ENCODE peak calls at places on chromosome 16, in ten cellular contexts. One of them, this sample, is unnamed.

GRCh38 chr16:79369796-79370195 is 230.7 kb downstream of the MAF start:
- DNase-seq in pancreas: no peak
- DNase-seq in OCI-LY7: no peak
- DNase-seq in upper lobe of right lung: no peak
- DNase-seq in mammary epithelial cell: no peak
- DNase-seq in neural progenitor cell: no peak
- DNase-seq in PC-3: no peak
- DNase-seq in fibroblast of lung: no peak
- DNase-seq in heart right ventricle: no peak
- DNase-seq in tibial artery: no peak
- DNase-seq in this sample: no peak

GRCh38 chr16:66598111-66598510 is 6.4 kb upstream of the CMTM3 start:
- DNase-seq in upper lobe of right lung: no peak
- DNase-seq in heart right ventricle: no peak
- DNase-seq in neural progenitor cell: no peak
- DNase-seq in OCI-LY7: no peak
- DNase-seq in mammary epithelial cell: no peak
- DNase-seq in PC-3: no peak
- DNase-seq in tibial artery: no peak
- DNase-seq in pancreas: no peak
- DNase-seq in fibroblast of lung: no peak
- DNase-seq in this sample: no peak

GRCh38 chr16:1050466-1050865 is 22.1 kb upstream of the SSTR5 start:
- DNase-seq in mammary epithelial cell: no peak
- DNase-seq in OCI-LY7: no peak
- DNase-seq in PC-3: no peak
- DNase-seq in pancreas: no peak
- DNase-seq in upper lobe of right lung: no peak
- DNase-seq in heart right ventricle: no peak
- DNase-seq in tibial artery: no peak
- DNase-seq in fibroblast of lung: no peak
- DNase-seq in neural progenitor cell: no peak
- DNase-seq in this sample: no peak

GRCh38 chr16:67968440-67969285 is at the start of gene SLC12A4:
- DNase-seq in neural progenitor cell: peak; percentile 80
- DNase-seq in pancreas: peak; percentile 77
- DNase-seq in PC-3: peak; percentile 76
- DNase-seq in mammary epithelial cell: peak; percentile 71
- DNase-seq in OCI-LY7: peak; percentile 89
- DNase-seq in fibroblast of lung: peak; percentile 76
- DNase-seq in heart right ventricle: peak; percentile 91
- DNase-seq in upper lobe of right lung: peak; percentile 92
- DNase-seq in tibial artery: peak; percentile 84
- DNase-seq in this sample: peak; percentile 99

GRCh38 chr16:25914357-25914962 is 222.7 kb downstream of the HS3ST4 start:
- DNase-seq in neural progenitor cell: no peak
- DNase-seq in pancreas: no peak
- DNase-seq in heart right ventricle: no peak
- DNase-seq in PC-3: no peak
- DNase-seq in OCI-LY7: no peak
- DNase-seq in upper lobe of right lung: no peak
- DNase-seq in mammary epithelial cell: no peak
- DNase-seq in fibroblast of lung: no peak
- DNase-seq in tibial artery: no peak
- DNase-seq in this sample: no peak

GRCh38 chr16:65817066-65817465 is 549.4 kb upstream of the CDH5 start:
- DNase-seq in PC-3: no peak
- DNase-seq in heart right ventricle: no peak
- DNase-seq in tibial artery: no peak
- DNase-seq in upper lobe of right lung: no peak
- DNase-seq in neural progenitor cell: no peak
- DNase-seq in OCI-LY7: no peak
- DNase-seq in fibroblast of lung: no peak
- DNase-seq in mammary epithelial cell: no peak
- DNase-seq in pancreas: no peak
- DNase-seq in this sample: no peak

GRCh38 chr16:79943738-79944137 is 343.2 kb upstream of the MAF start:
- DNase-seq in tibial artery: no peak
- DNase-seq in neural progenitor cell: no peak
- DNase-seq in upper lobe of right lung: no peak
- DNase-seq in OCI-LY7: no peak
- DNase-seq in heart right ventricle: no peak
- DNase-seq in pancreas: no peak
- DNase-seq in PC-3: no peak
- DNase-seq in fibroblast of lung: peak; percentile 31
- DNase-seq in mammary epithelial cell: no peak
- DNase-seq in this sample: no peak

GRCh38 chr16:88552166-88552565 is 18.0 kb upstream of the ZC3H18 start:
- DNase-seq in neural progenitor cell: no peak
- DNase-seq in fibroblast of lung: no peak
- DNase-seq in PC-3: no peak
- DNase-seq in mammary epithelial cell: no peak
- DNase-seq in upper lobe of right lung: no peak
- DNase-seq in pancreas: no peak
- DNase-seq in tibial artery: no peak
- DNase-seq in heart right ventricle: no peak
- DNase-seq in OCI-LY7: peak; percentile 3
- DNase-seq in this sample: no peak

GRCh38 chr16:50311891-50312501 is 45.6 kb downstream of the ADCY7 start:
- DNase-seq in fibroblast of lung: no peak
- DNase-seq in heart right ventricle: no peak
- DNase-seq in OCI-LY7: no peak
- DNase-seq in upper lobe of right lung: peak; percentile 63
- DNase-seq in pancreas: no peak
- DNase-seq in neural progenitor cell: no peak
- DNase-seq in PC-3: no peak
- DNase-seq in mammary epithelial cell: no peak
- DNase-seq in tibial artery: no peak
- DNase-seq in this sample: peak; percentile 81

GRCh38 chr16:69105501-69106361 is at the start of gene HAS3:
- DNase-seq in pancreas: peak; percentile 64
- DNase-seq in mammary epithelial cell: peak; percentile 75
- DNase-seq in upper lobe of right lung: peak; percentile 90
- DNase-seq in fibroblast of lung: peak; percentile 65
- DNase-seq in neural progenitor cell: peak; percentile 91
- DNase-seq in PC-3: peak; percentile 75
- DNase-seq in heart right ventricle: no peak
- DNase-seq in OCI-LY7: peak; percentile 12
- DNase-seq in tibial artery: no peak
- DNase-seq in this sample: peak; percentile 98

GRCh38 chr16:71883849-71884638 is at the start of gene ZNF821:
- DNase-seq in OCI-LY7: peak; percentile 91
- DNase-seq in neural progenitor cell: peak; percentile 98
- DNase-seq in tibial artery: peak; percentile 67
- DNase-seq in mammary epithelial cell: peak; percentile 54
- DNase-seq in PC-3: peak; percentile 70
- DNase-seq in heart right ventricle: peak; percentile 80
- DNase-seq in upper lobe of right lung: peak; percentile 90
- DNase-seq in fibroblast of lung: peak; percentile 75
- DNase-seq in pancreas: peak; percentile 73
- DNase-seq in this sample: peak; percentile 98

GRCh38 chr16:69880640-69881133 is 70.4 kb upstream of the CLEC18A start:
- DNase-seq in neural progenitor cell: no peak
- DNase-seq in PC-3: no peak
- DNase-seq in tibial artery: no peak
- DNase-seq in OCI-LY7: no peak
- DNase-seq in upper lobe of right lung: no peak
- DNase-seq in heart right ventricle: no peak
- DNase-seq in fibroblast of lung: peak; percentile 43
- DNase-seq in pancreas: no peak
- DNase-seq in mammary epithelial cell: no peak
- DNase-seq in this sample: peak; percentile 80

GRCh38 chr16:3576211-3576610 is 992 bp downstream of the NLRC3 start:
- DNase-seq in fibroblast of lung: no peak
- DNase-seq in tibial artery: no peak
- DNase-seq in PC-3: no peak
- DNase-seq in upper lobe of right lung: no peak
- DNase-seq in mammary epithelial cell: no peak
- DNase-seq in pancreas: no peak
- DNase-seq in neural progenitor cell: no peak
- DNase-seq in heart right ventricle: no peak
- DNase-seq in OCI-LY7: peak; percentile 29
- DNase-seq in this sample: no peak

GRCh38 chr16:2365895-2366294 is 25.4 kb upstream of the ABCA3 start:
- DNase-seq in PC-3: no peak
- DNase-seq in pancreas: no peak
- DNase-seq in heart right ventricle: no peak
- DNase-seq in fibroblast of lung: peak; percentile 87
- DNase-seq in tibial artery: no peak
- DNase-seq in OCI-LY7: no peak
- DNase-seq in upper lobe of right lung: no peak
- DNase-seq in neural progenitor cell: no peak
- DNase-seq in mammary epithelial cell: peak; percentile 67
- DNase-seq in this sample: peak; percentile 85

GRCh38 chr16:27445502-27446175 is 43.7 kb downstream of the IL21R start:
- DNase-seq in heart right ventricle: no peak
- DNase-seq in fibroblast of lung: no peak
- DNase-seq in mammary epithelial cell: no peak
- DNase-seq in neural progenitor cell: no peak
- DNase-seq in tibial artery: no peak
- DNase-seq in OCI-LY7: no peak
- DNase-seq in upper lobe of right lung: peak; percentile 20
- DNase-seq in pancreas: no peak
- DNase-seq in PC-3: no peak
- DNase-seq in this sample: peak; percentile 47
- TF ChIP-seq CTCF in heart right ventricle: no peak
- TF ChIP-seq CTCF in fibroblast of lung: no peak
- TF ChIP-seq CTCF in mammary epithelial cell: peak; percentile 15
- TF ChIP-seq CTCF in neural progenitor cell: no peak
- TF ChIP-seq CTCF in tibial artery: no peak
- TF ChIP-seq CTCF in OCI-LY7: peak; percentile 47
- TF ChIP-seq CTCF in upper lobe of right lung: no peak
- TF ChIP-seq CTCF in pancreas: no peak
- TF ChIP-seq CTCF in PC-3: no peak
- TF ChIP-seq CTCF in this sample: peak; percentile 15

GRCh38 chr16:10949424-10949970 is 5.1 kb downstream of the CLEC16A start:
- DNase-seq in heart right ventricle: no peak
- DNase-seq in upper lobe of right lung: no peak
- DNase-seq in PC-3: peak; percentile 15
- DNase-seq in neural progenitor cell: peak; percentile 43
- DNase-seq in mammary epithelial cell: no peak
- DNase-seq in OCI-LY7: peak; percentile 93
- DNase-seq in pancreas: no peak
- DNase-seq in tibial artery: no peak
- DNase-seq in fibroblast of lung: peak; percentile 39
- DNase-seq in this sample: peak; percentile 81

GRCh38 chr16:10954903-10955302 is 10.5 kb downstream of the CLEC16A start:
- DNase-seq in heart right ventricle: no peak
- DNase-seq in pancreas: no peak
- DNase-seq in PC-3: no peak
- DNase-seq in mammary epithelial cell: no peak
- DNase-seq in tibial artery: no peak
- DNase-seq in OCI-LY7: no peak
- DNase-seq in fibroblast of lung: no peak
- DNase-seq in upper lobe of right lung: no peak
- DNase-seq in neural progenitor cell: no peak
- DNase-seq in this sample: no peak

GRCh38 chr16:10947211-10947787 is 2.9 kb downstream of the CLEC16A start:
- DNase-seq in upper lobe of right lung: peak; percentile 63
- DNase-seq in PC-3: no peak
- DNase-seq in pancreas: no peak
- DNase-seq in OCI-LY7: no peak
- DNase-seq in neural progenitor cell: no peak
- DNase-seq in tibial artery: no peak
- DNase-seq in heart right ventricle: no peak
- DNase-seq in fibroblast of lung: no peak
- DNase-seq in mammary epithelial cell: no peak
- DNase-seq in this sample: no peak

GRCh38 chr16:10950393-10950792 is 6.0 kb downstream of the CLEC16A start:
- DNase-seq in PC-3: peak; percentile 67
- DNase-seq in neural progenitor cell: no peak
- DNase-seq in tibial artery: no peak
- DNase-seq in mammary epithelial cell: peak; percentile 72
- DNase-seq in fibroblast of lung: no peak
- DNase-seq in upper lobe of right lung: peak; percentile 40
- DNase-seq in OCI-LY7: no peak
- DNase-seq in heart right ventricle: no peak
- DNase-seq in pancreas: no peak
- DNase-seq in this sample: no peak

GRCh38 chr16:10951016-10951415 is 6.7 kb downstream of the CLEC16A start:
- DNase-seq in tibial artery: no peak
- DNase-seq in mammary epithelial cell: no peak
- DNase-seq in heart right ventricle: no peak
- DNase-seq in fibroblast of lung: no peak
- DNase-seq in OCI-LY7: no peak
- DNase-seq in pancreas: no peak
- DNase-seq in neural progenitor cell: no peak
- DNase-seq in upper lobe of right lung: no peak
- DNase-seq in PC-3: no peak
- DNase-seq in this sample: no peak
- H3K4me3 ChIP-seq in tibial artery: no peak overlapping the region
- H3K4me3 ChIP-seq in mammary epithelial cell: no peak overlapping the region
- H3K4me3 ChIP-seq in heart right ventricle: no peak overlapping the region
- H3K4me3 ChIP-seq in fibroblast of lung: no peak overlapping the region
- H3K4me3 ChIP-seq in OCI-LY7: no peak overlapping the region
- H3K4me3 ChIP-seq in pancreas: no peak overlapping the region
- H3K4me3 ChIP-seq in neural progenitor cell: no peak overlapping the region
- H3K4me3 ChIP-seq in upper lobe of right lung: no peak overlapping the region
- H3K4me3 ChIP-seq in PC-3: no peak overlapping the region
- H3K4me3 ChIP-seq in this sample: no peak overlapping the region

GRCh38 chr16:12141556-12141955 is 165.0 kb downstream of the SNX29 start:
- DNase-seq in PC-3: peak; percentile 36
- DNase-seq in fibroblast of lung: no peak
- DNase-seq in heart right ventricle: no peak
- DNase-seq in mammary epithelial cell: no peak
- DNase-seq in tibial artery: no peak
- DNase-seq in pancreas: no peak
- DNase-seq in OCI-LY7: no peak
- DNase-seq in neural progenitor cell: no peak
- DNase-seq in upper lobe of right lung: no peak
- DNase-seq in this sample: no peak
- H3K4me1 ChIP-seq in PC-3: peaks cover 25% of the 10 kb centered on the region
- H3K4me1 ChIP-seq in fibroblast of lung: no peaks in the 10 kb centered on the region
- H3K4me1 ChIP-seq in heart right ventricle: peaks cover 14% of the 10 kb centered on the region
- H3K4me1 ChIP-seq in mammary epithelial cell: no peaks in the 10 kb centered on the region
- H3K4me1 ChIP-seq in tibial artery: no peaks in the 10 kb centered on the region
- H3K4me1 ChIP-seq in pancreas: no peaks in the 10 kb centered on the region
- H3K4me1 ChIP-seq in OCI-LY7: peaks cover 30% of the 10 kb centered on the region
- H3K4me1 ChIP-seq in neural progenitor cell: no peaks in the 10 kb centered on the region
- H3K4me1 ChIP-seq in upper lobe of right lung: no peaks in the 10 kb centered on the region
- H3K4me1 ChIP-seq in this sample: peaks cover 5% of the 10 kb centered on the region

DNA sequence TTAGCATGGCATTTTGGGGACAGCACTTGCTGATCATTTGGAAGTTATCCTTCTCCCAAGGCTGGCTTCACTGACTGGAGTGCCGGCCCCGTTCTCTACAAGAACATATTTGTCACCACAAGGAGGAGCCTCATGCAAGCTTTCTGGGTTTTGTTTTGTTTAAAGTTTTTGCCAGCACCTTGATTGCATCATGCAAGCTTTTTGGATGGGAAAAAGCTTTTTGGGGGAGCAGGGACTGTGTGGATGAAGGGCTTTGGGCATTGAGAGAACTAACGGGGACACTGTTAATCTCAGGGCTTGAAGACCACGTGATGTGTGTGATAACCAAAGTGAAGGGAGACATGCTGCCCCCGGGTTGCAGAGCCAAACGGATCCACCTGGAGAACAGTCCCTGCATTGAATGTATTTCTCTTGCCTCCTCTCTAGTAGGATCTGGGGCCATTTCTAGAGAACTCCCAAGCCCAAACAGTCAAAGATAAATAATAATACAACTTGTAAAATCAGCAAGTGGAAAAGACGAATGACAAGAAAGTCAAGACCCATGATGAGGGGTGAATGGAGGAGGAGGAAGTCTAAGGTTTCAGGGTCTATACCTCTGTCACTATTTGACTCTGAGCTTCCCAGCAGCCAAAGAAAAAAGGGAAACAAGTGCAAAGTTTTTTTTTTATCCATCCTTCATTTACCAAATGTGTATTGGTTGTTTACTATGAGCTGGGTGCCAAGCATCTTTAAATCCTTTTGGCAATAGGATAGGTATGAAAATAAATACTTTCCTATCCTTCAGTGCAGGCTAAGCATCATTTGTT is 17.2 kb downstream of the TMEM114 start:
- DNase-seq in PC-3: peak; percentile 34
- DNase-seq in OCI-LY7: peak; percentile 46
- DNase-seq in pancreas: no peak
- DNase-seq in upper lobe of right lung: no peak
- DNase-seq in fibroblast of lung: peak; percentile 30
- DNase-seq in heart right ventricle: no peak
- DNase-seq in neural progenitor cell: peak; percentile 68
- DNase-seq in tibial artery: no peak
- DNase-seq in mammary epithelial cell: peak; percentile 24
- DNase-seq in this sample: no peak
- TF ChIP-seq CTCF in PC-3: peak; percentile 59
- TF ChIP-seq CTCF in OCI-LY7: peak; percentile 71
- TF ChIP-seq CTCF in pancreas: no peak
- TF ChIP-seq CTCF in upper lobe of right lung: peak; percentile 39
- TF ChIP-seq CTCF in fibroblast of lung: peak; percentile 58
- TF ChIP-seq CTCF in heart right ventricle: peak; percentile 29
- TF ChIP-seq CTCF in neural progenitor cell: peak; percentile 69
- TF ChIP-seq CTCF in tibial artery: no peak
- TF ChIP-seq CTCF in mammary epithelial cell: peak; percentile 67
- TF ChIP-seq CTCF in this sample: peak; percentile 52

This sample was measured in osteoblast.